ENCODE peak calls at places on chromosomes 13 and 19, in eight cellular contexts. W is thoracic aorta; Y is stimulated activated CD8-positive, alpha-beta memory T cell treated with anti-CD3 and anti-CD28 coated beads, Interleukin-4, amount 100 ng/mL, for 24 hours; U is lung microvascular endothelial cell; J is stimulated activated CD4-positive, alpha-beta T cell treated with anti-CD3 and anti-CD28 coated beads, Interleukin-1b, Interleukin-23, amount 100 ng/mL, for 24 hours; N is kidney; A is NCI-H1092; B is cerebellar nuclear complex. X is an unnamed sample.

GRCh38 chr13:102233566-102234208 is 168.2 kb downstream of the FGF14 start:
- DNase-seq in W (no peak), Y (no peak), U (no peak), J (no peak), N (no peak), A (no peak), B (no peak), X (no peak)

GRCh38 chr19:29413435-29413834 is 112.4 kb upstream of the VSTM2B start:
- DNase-seq in W (no peak), Y (no peak), U (no peak), J (no peak), N (no peak), A (no peak), B (peak), X (no peak)

GRCh38 chr19:45087531-45087930 is 5.4 kb upstream of the PPP1R37 start:
- DNase-seq in W (no peak), Y (no peak), U (no peak), J (no peak), N (no peak), A (no peak), B (no peak), X (no peak)

GRCh38 chr13:19685445-19685844 is 52.0 kb downstream of the MPHOSPH8 start:
- DNase-seq in W (no peak), Y (no peak), U (no peak), J (no peak), N (no peak), A (no peak), B (no peak), X (no peak)

GRCh38 chr13:72970956-72971355 is 87.8 kb upstream of the KLF5 start:
- DNase-seq in W (no peak), Y (no peak), U (no peak), J (no peak), N (no peak), A (no peak), B (no peak), X (no peak)

GRCh38 chr19:49894879-49895565 is 1.7 kb downstream of the IL4I1 start:
- DNase-seq in W (no peak), Y (peak), U (no peak), J (no peak), N (no peak), A (no peak), B (no peak), X (no peak)

GRCh38 chr19:16851031-16851712 is 22.0 kb downstream of the SIN3B start:
- DNase-seq in W (no peak), Y (no peak), U (no peak), J (no peak), N (no peak), A (no peak), B (no peak), X (no peak)

GRCh38 chr13:105059786-105060185 is 1475.7 kb downstream of the EFNB2 start:
- DNase-seq in W (no peak), Y (no peak), U (no peak), J (no peak), N (no peak), A (no peak), B (no peak), X (no peak)

GRCh38 chr19:45881909-45882528 is 3.9 kb downstream of the IRF2BP1 start:
- DNase-seq in W (no peak), Y (no peak), U (no peak), J (no peak), N (no peak), A (no peak), B (no peak), X (no peak)

GRCh38 chr13:113364933-113365371 is 1.0 kb upstream of the GRTP1 start:
- DNase-seq in W (no peak), Y (no peak), U (no peak), J (no peak), N (peak), A (no peak), B (no peak), X (no peak)

GRCh38 chr13:38753878-38754277 is 67.0 kb downstream of the FREM2 start:
- DNase-seq in W (no peak), Y (no peak), U (no peak), J (no peak), N (no peak), A (no peak), B (no peak), X (no peak)

GRCh38 chr19:2497186-2497585 is 21.3 kb downstream of the GADD45B start:
- DNase-seq in W (no peak), Y (no peak), U (no peak), J (no peak), N (no peak), A (no peak), B (no peak), X (no peak)

GRCh38 chr13:109945206-109945960 is 159.0 kb upstream of the IRS2 start:
- DNase-seq in W (no peak), Y (no peak), U (no peak), J (no peak), N (no peak), A (no peak), B (no peak), X (peak)

GRCh38 chr19:7348587-7349230 is at the start of gene ARHGEF18:
- DNase-seq in W (no peak), Y (peak), U (no peak), J (no peak), N (peak), A (no peak), B (no peak), X (no peak)

GRCh38 chr19:7917292-7918061 is 2.7 kb upstream of the SNAPC2 start:
- DNase-seq in W (no peak), Y (no peak), U (peak), J (no peak), N (peak), A (peak), B (no peak), X (no peak)

X was measured in SK-MEL-5.